ENCODE peak calls at places on chromosomes 16 and 17, in six cellular contexts. One of them, this sample, is unnamed.

GRCh38 chr16:12907670-12908233 is 6.4 kb downstream of the SHISA9 start:
- DNase-seq in HCT116: no peak
- DNase-seq in frontal cortex: no peak
- DNase-seq in HFF-Myc: no peak
- DNase-seq in fibroblast of pulmonary artery: no peak
- DNase-seq in kidney epithelial cell: no peak
- DNase-seq in this sample: no peak

GRCh38 chr17:73522107-73522506 is 122.1 kb downstream of the SDK2 start:
- DNase-seq in HFF-Myc: no peak
- DNase-seq in frontal cortex: no peak
- DNase-seq in kidney epithelial cell: no peak
- DNase-seq in HCT116: no peak
- DNase-seq in fibroblast of pulmonary artery: no peak
- DNase-seq in this sample: no peak

GRCh38 chr17:56795510-56795909 is 38.2 kb downstream of the C17orf67 start:
- DNase-seq in HFF-Myc: no peak
- DNase-seq in frontal cortex: no peak
- DNase-seq in fibroblast of pulmonary artery: no peak
- DNase-seq in kidney epithelial cell: no peak
- DNase-seq in HCT116: no peak
- DNase-seq in this sample: no peak

GRCh38 chr16:80208750-80209149 is 332.0 kb upstream of the DYNLRB2 start:
- DNase-seq in HFF-Myc: no peak
- DNase-seq in fibroblast of pulmonary artery: no peak
- DNase-seq in HCT116: no peak
- DNase-seq in kidney epithelial cell: no peak
- DNase-seq in frontal cortex: no peak
- DNase-seq in this sample: no peak

GRCh38 chr17:58643147-58643546 is 48.7 kb downstream of the TEX14 start:
- DNase-seq in frontal cortex: no peak
- DNase-seq in HCT116: no peak
- DNase-seq in kidney epithelial cell: peak; percentile 28
- DNase-seq in HFF-Myc: no peak
- DNase-seq in fibroblast of pulmonary artery: peak; percentile 74
- DNase-seq in this sample: no peak

GRCh38 chr16:69514366-69514765 is 51.4 kb upstream of the NFAT5 start:
- DNase-seq in frontal cortex: no peak
- DNase-seq in kidney epithelial cell: no peak
- DNase-seq in fibroblast of pulmonary artery: no peak
- DNase-seq in HCT116: no peak
- DNase-seq in HFF-Myc: no peak
- DNase-seq in this sample: no peak

GRCh38 chr16:49469323-49469670 is 95.7 kb downstream of the C16orf78 start:
- DNase-seq in frontal cortex: no peak
- DNase-seq in HCT116: no peak
- DNase-seq in HFF-Myc: no peak
- DNase-seq in fibroblast of pulmonary artery: no peak
- DNase-seq in kidney epithelial cell: no peak
- DNase-seq in this sample: no peak

GRCh38 chr17:14214271-14214670 is 22.4 kb downstream of the CDRT15 start:
- DNase-seq in HCT116: no peak
- DNase-seq in kidney epithelial cell: no peak
- DNase-seq in frontal cortex: no peak
- DNase-seq in HFF-Myc: no peak
- DNase-seq in fibroblast of pulmonary artery: peak; percentile 23
- DNase-seq in this sample: no peak

GRCh38 chr17:77308768-77309726 is 168.3 kb downstream of the SEC14L1 start:
- DNase-seq in frontal cortex: no peak
- DNase-seq in HCT116: no peak
- DNase-seq in HFF-Myc: no peak
- DNase-seq in fibroblast of pulmonary artery: peak; percentile 63
- DNase-seq in kidney epithelial cell: no peak
- DNase-seq in this sample: no peak

GRCh38 chr17:8063761-8064589 is 23.5 kb downstream of the ALOX12B start:
- DNase-seq in fibroblast of pulmonary artery: no peak
- DNase-seq in frontal cortex: no peak
- DNase-seq in kidney epithelial cell: no peak
- DNase-seq in HFF-Myc: no peak
- DNase-seq in HCT116: no peak
- DNase-seq in this sample: no peak

GRCh38 chr17:72134560-72135399 is 14.0 kb downstream of the SOX9 start:
- DNase-seq in frontal cortex: no peak
- DNase-seq in HFF-Myc: no peak
- DNase-seq in kidney epithelial cell: no peak
- DNase-seq in fibroblast of pulmonary artery: peak; percentile 54
- DNase-seq in HCT116: no peak
- DNase-seq in this sample: no peak

GRCh38 chr17:38605852-38606645 is at the start of gene SRCIN1:
- DNase-seq in frontal cortex: peak; percentile 81
- DNase-seq in HFF-Myc: no peak
- DNase-seq in kidney epithelial cell: no peak
- DNase-seq in fibroblast of pulmonary artery: no peak
- DNase-seq in HCT116: no peak
- DNase-seq in this sample: peak; percentile 23

GRCh38 chr17:65198653-65199382 is 61.6 kb downstream of the RGS9 start:
- DNase-seq in fibroblast of pulmonary artery: peak; percentile 81
- DNase-seq in HCT116: peak; percentile 62
- DNase-seq in kidney epithelial cell: peak; percentile 37
- DNase-seq in frontal cortex: peak; percentile 77
- DNase-seq in HFF-Myc: no peak
- DNase-seq in this sample: peak; percentile 65

GRCh38 chr17:2685696-2686095 is 25.9 kb downstream of the CLUH start:
- DNase-seq in kidney epithelial cell: no peak
- DNase-seq in HFF-Myc: no peak
- DNase-seq in frontal cortex: no peak
- DNase-seq in HCT116: no peak
- DNase-seq in fibroblast of pulmonary artery: no peak
- DNase-seq in this sample: no peak

This sample was measured in NCI-H1105.